ENCODE peak calls at places on chromosomes 13 and 19, in ten cellular contexts. One of them, this sample, is unnamed.

GRCh38 chr13:53249236-53249635 is 220.6 kb downstream of the OLFM4 start:
- DNase-seq in HCT116: no peak
- DNase-seq in ovary: no peak
- DNase-seq in heart left ventricle: no peak
- DNase-seq in breast epithelium: no peak
- DNase-seq in NB4: no peak
- DNase-seq in prostate gland: no peak
- DNase-seq in Peyer's patch: no peak
- DNase-seq in esophagus muscularis mucosa: no peak
- DNase-seq in tibial nerve: no peak
- DNase-seq in this sample: no peak

GRCh38 chr19:16655727-16656126 is 4.2 kb downstream of the SMIM7 start:
- DNase-seq in HCT116: no peak
- DNase-seq in ovary: no peak
- DNase-seq in heart left ventricle: no peak
- DNase-seq in breast epithelium: no peak
- DNase-seq in NB4: no peak
- DNase-seq in prostate gland: no peak
- DNase-seq in Peyer's patch: no peak
- DNase-seq in esophagus muscularis mucosa: no peak
- DNase-seq in tibial nerve: no peak
- DNase-seq in this sample: no peak

GRCh38 chr19:38663156-38663651 is 15.8 kb downstream of the ACTN4 start:
- DNase-seq in HCT116: no peak
- DNase-seq in ovary: no peak
- DNase-seq in heart left ventricle: no peak
- DNase-seq in breast epithelium: no peak
- DNase-seq in NB4: no peak
- DNase-seq in prostate gland: no peak
- DNase-seq in Peyer's patch: no peak
- DNase-seq in esophagus muscularis mucosa: no peak
- DNase-seq in tibial nerve: no peak
- DNase-seq in this sample: no peak

GRCh38 chr13:94169783-94170513 is 309.5 kb downstream of the DCT start:
- DNase-seq in HCT116: no peak
- DNase-seq in ovary: no peak
- DNase-seq in heart left ventricle: peak
- DNase-seq in breast epithelium: peak
- DNase-seq in NB4: no peak
- DNase-seq in prostate gland: peak
- DNase-seq in Peyer's patch: no peak
- DNase-seq in esophagus muscularis mucosa: no peak
- DNase-seq in tibial nerve: no peak
- DNase-seq in this sample: no peak

GRCh38 chr13:101985321-101985720 is 416.5 kb downstream of the FGF14 start:
- DNase-seq in HCT116: no peak
- DNase-seq in ovary: no peak
- DNase-seq in heart left ventricle: no peak
- DNase-seq in breast epithelium: no peak
- DNase-seq in NB4: no peak
- DNase-seq in prostate gland: no peak
- DNase-seq in Peyer's patch: no peak
- DNase-seq in esophagus muscularis mucosa: no peak
- DNase-seq in tibial nerve: no peak
- DNase-seq in this sample: no peak

GRCh38 chr13:30429721-30430694 is 7.7 kb downstream of the UBE2L5 start:
- DNase-seq in HCT116: peak
- DNase-seq in ovary: no peak
- DNase-seq in heart left ventricle: no peak
- DNase-seq in breast epithelium: no peak
- DNase-seq in NB4: peak
- DNase-seq in prostate gland: no peak
- DNase-seq in Peyer's patch: no peak
- DNase-seq in esophagus muscularis mucosa: no peak
- DNase-seq in tibial nerve: no peak
- DNase-seq in this sample: no peak

GRCh38 chr19:3479177-3479818 is 1.0 kb downstream of the SMIM24 start:
- DNase-seq in HCT116: peak
- DNase-seq in ovary: no peak
- DNase-seq in heart left ventricle: no peak
- DNase-seq in breast epithelium: no peak
- DNase-seq in NB4: peak
- DNase-seq in prostate gland: no peak
- DNase-seq in Peyer's patch: peak
- DNase-seq in esophagus muscularis mucosa: no peak
- DNase-seq in tibial nerve: no peak
- DNase-seq in this sample: no peak

GRCh38 chr19:49390978-49391304 is 2.9 kb downstream of the KASH5 start:
- DNase-seq in HCT116: no peak
- DNase-seq in ovary: no peak
- DNase-seq in heart left ventricle: no peak
- DNase-seq in breast epithelium: no peak
- DNase-seq in NB4: no peak
- DNase-seq in prostate gland: no peak
- DNase-seq in Peyer's patch: peak
- DNase-seq in esophagus muscularis mucosa: no peak
- DNase-seq in tibial nerve: no peak
- DNase-seq in this sample: no peak

GRCh38 chr13:71417205-71417604 is 449.8 kb downstream of the DACH1 start:
- DNase-seq in HCT116: no peak
- DNase-seq in ovary: no peak
- DNase-seq in heart left ventricle: no peak
- DNase-seq in breast epithelium: no peak
- DNase-seq in NB4: no peak
- DNase-seq in prostate gland: no peak
- DNase-seq in Peyer's patch: no peak
- DNase-seq in esophagus muscularis mucosa: no peak
- DNase-seq in tibial nerve: no peak
- DNase-seq in this sample: no peak

GRCh38 chr13:98875146-98875729 is 102.6 kb downstream of the DOCK9 start:
- DNase-seq in HCT116: no peak
- DNase-seq in ovary: no peak
- DNase-seq in heart left ventricle: no peak
- DNase-seq in breast epithelium: no peak
- DNase-seq in NB4: no peak
- DNase-seq in prostate gland: no peak
- DNase-seq in Peyer's patch: no peak
- DNase-seq in esophagus muscularis mucosa: no peak
- DNase-seq in tibial nerve: no peak
- DNase-seq in this sample: no peak

GRCh38 chr19:45103200-45103624 is 10.2 kb downstream of the PPP1R37 start:
- DNase-seq in HCT116: no peak
- DNase-seq in ovary: no peak
- DNase-seq in heart left ventricle: no peak
- DNase-seq in breast epithelium: no peak
- DNase-seq in NB4: no peak
- DNase-seq in prostate gland: no peak
- DNase-seq in Peyer's patch: peak
- DNase-seq in esophagus muscularis mucosa: no peak
- DNase-seq in tibial nerve: no peak
- DNase-seq in this sample: no peak

GRCh38 chr19:19399733-19400438 is 5.6 kb upstream of the GATAD2A start:
- DNase-seq in HCT116: no peak
- DNase-seq in ovary: no peak
- DNase-seq in heart left ventricle: no peak
- DNase-seq in breast epithelium: no peak
- DNase-seq in NB4: no peak
- DNase-seq in prostate gland: no peak
- DNase-seq in Peyer's patch: no peak
- DNase-seq in esophagus muscularis mucosa: no peak
- DNase-seq in tibial nerve: no peak
- DNase-seq in this sample: no peak

GRCh38 chr19:33430674-33431277 is 57.3 kb downstream of the CEBPG start:
- DNase-seq in HCT116: peak
- DNase-seq in ovary: peak
- DNase-seq in heart left ventricle: peak
- DNase-seq in breast epithelium: peak
- DNase-seq in NB4: peak
- DNase-seq in prostate gland: peak
- DNase-seq in Peyer's patch: peak
- DNase-seq in esophagus muscularis mucosa: no peak
- DNase-seq in tibial nerve: peak
- DNase-seq in this sample: peak
- TF ChIP-seq CTCF in HCT116: peak
- TF ChIP-seq CTCF in ovary: peak
- TF ChIP-seq CTCF in heart left ventricle: peak
- TF ChIP-seq CTCF in breast epithelium: peak
- TF ChIP-seq CTCF in NB4: peak
- TF ChIP-seq CTCF in prostate gland: peak
- TF ChIP-seq CTCF in Peyer's patch: peak
- TF ChIP-seq CTCF in esophagus muscularis mucosa: peak
- TF ChIP-seq CTCF in tibial nerve: peak
- TF ChIP-seq CTCF in this sample: no peak

GRCh38 chr13:88937381-88937780 is 1266.2 kb downstream of the SLITRK5 start:
- DNase-seq in HCT116: no peak
- DNase-seq in ovary: no peak
- DNase-seq in heart left ventricle: no peak
- DNase-seq in breast epithelium: no peak
- DNase-seq in NB4: no peak
- DNase-seq in prostate gland: no peak
- DNase-seq in Peyer's patch: no peak
- DNase-seq in esophagus muscularis mucosa: no peak
- DNase-seq in tibial nerve: no peak
- DNase-seq in this sample: no peak

GRCh38 chr13:88926890-88927502 is 1255.8 kb downstream of the SLITRK5 start:
- DNase-seq in HCT116: no peak
- DNase-seq in ovary: no peak
- DNase-seq in heart left ventricle: no peak
- DNase-seq in breast epithelium: no peak
- DNase-seq in NB4: no peak
- DNase-seq in prostate gland: no peak
- DNase-seq in Peyer's patch: no peak
- DNase-seq in esophagus muscularis mucosa: no peak
- DNase-seq in tibial nerve: no peak
- DNase-seq in this sample: peak

DNA sequence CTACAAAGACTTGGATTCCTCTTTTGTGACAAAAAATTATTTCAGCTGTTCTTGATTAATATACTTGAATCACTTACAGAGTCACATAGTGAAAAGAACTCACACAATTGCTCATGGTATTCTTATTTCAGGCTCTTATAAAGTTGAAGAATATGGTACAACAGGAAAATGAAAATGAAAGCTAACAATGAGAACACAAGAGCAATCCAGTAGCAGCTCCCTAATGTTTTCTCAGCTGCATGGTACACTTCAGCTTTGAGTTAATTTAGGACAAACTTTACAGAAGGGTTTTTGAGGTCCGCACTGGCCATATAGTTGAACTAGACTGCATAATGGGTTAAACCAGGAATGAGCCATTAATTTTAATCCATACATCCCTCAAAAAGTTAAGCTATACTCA is 1261.8 kb downstream of the SLITRK5 start:
- DNase-seq in HCT116: no peak
- DNase-seq in ovary: no peak
- DNase-seq in heart left ventricle: no peak
- DNase-seq in breast epithelium: no peak
- DNase-seq in NB4: no peak
- DNase-seq in prostate gland: no peak
- DNase-seq in Peyer's patch: no peak
- DNase-seq in esophagus muscularis mucosa: no peak
- DNase-seq in tibial nerve: no peak
- DNase-seq in this sample: no peak
- H3K4me3 ChIP-seq in HCT116: no peak
- H3K4me3 ChIP-seq in ovary: no peak
- H3K4me3 ChIP-seq in heart left ventricle: no peak
- H3K4me3 ChIP-seq in breast epithelium: no peak
- H3K4me3 ChIP-seq in NB4: no peak
- H3K4me3 ChIP-seq in prostate gland: no peak
- H3K4me3 ChIP-seq in Peyer's patch: no peak
- H3K4me3 ChIP-seq in esophagus muscularis mucosa: no peak
- H3K4me3 ChIP-seq in tibial nerve: no peak
- H3K4me3 ChIP-seq in this sample: no peak

GRCh38 chr13:109857803-109858202 is 71.4 kb upstream of the IRS2 start:
- DNase-seq in HCT116: no peak
- DNase-seq in ovary: no peak
- DNase-seq in heart left ventricle: no peak
- DNase-seq in breast epithelium: no peak
- DNase-seq in NB4: no peak
- DNase-seq in prostate gland: no peak
- DNase-seq in Peyer's patch: no peak
- DNase-seq in esophagus muscularis mucosa: peak
- DNase-seq in tibial nerve: no peak
- DNase-seq in this sample: no peak

GRCh38 chr13:109859898-109860297 is 73.5 kb upstream of the IRS2 start:
- DNase-seq in HCT116: no peak
- DNase-seq in ovary: no peak
- DNase-seq in heart left ventricle: no peak
- DNase-seq in breast epithelium: no peak
- DNase-seq in NB4: no peak
- DNase-seq in prostate gland: no peak
- DNase-seq in Peyer's patch: no peak
- DNase-seq in esophagus muscularis mucosa: peak
- DNase-seq in tibial nerve: no peak
- DNase-seq in this sample: no peak

GRCh38 chr13:109857325-109857724 is 70.9 kb upstream of the IRS2 start:
- DNase-seq in HCT116: no peak
- DNase-seq in ovary: no peak
- DNase-seq in heart left ventricle: no peak
- DNase-seq in breast epithelium: no peak
- DNase-seq in NB4: no peak
- DNase-seq in prostate gland: no peak
- DNase-seq in Peyer's patch: no peak
- DNase-seq in esophagus muscularis mucosa: peak
- DNase-seq in tibial nerve: no peak
- DNase-seq in this sample: no peak

GRCh38 chr13:109858319-109858718 is 71.9 kb upstream of the IRS2 start:
- DNase-seq in HCT116: peak
- DNase-seq in ovary: no peak
- DNase-seq in heart left ventricle: no peak
- DNase-seq in breast epithelium: no peak
- DNase-seq in NB4: no peak
- DNase-seq in prostate gland: no peak
- DNase-seq in Peyer's patch: no peak
- DNase-seq in esophagus muscularis mucosa: peak
- DNase-seq in tibial nerve: no peak
- DNase-seq in this sample: no peak

GRCh38 chr13:109859216-109859835 is 72.9 kb upstream of the IRS2 start:
- DNase-seq in HCT116: no peak
- DNase-seq in ovary: no peak
- DNase-seq in heart left ventricle: no peak
- DNase-seq in breast epithelium: no peak
- DNase-seq in NB4: no peak
- DNase-seq in prostate gland: no peak
- DNase-seq in Peyer's patch: no peak
- DNase-seq in esophagus muscularis mucosa: peak
- DNase-seq in tibial nerve: no peak
- DNase-seq in this sample: no peak
- TF ChIP-seq POLR2A in HCT116: no peak
- TF ChIP-seq POLR2A in ovary: no peak
- TF ChIP-seq POLR2A in heart left ventricle: no peak
- TF ChIP-seq POLR2A in breast epithelium: no peak
- TF ChIP-seq POLR2A in NB4: no peak
- TF ChIP-seq POLR2A in prostate gland: no peak
- TF ChIP-seq POLR2A in Peyer's patch: no peak
- TF ChIP-seq POLR2A in esophagus muscularis mucosa: no peak
- TF ChIP-seq POLR2A in tibial nerve: no peak
- TF ChIP-seq POLR2A in this sample: no peak

DNA sequence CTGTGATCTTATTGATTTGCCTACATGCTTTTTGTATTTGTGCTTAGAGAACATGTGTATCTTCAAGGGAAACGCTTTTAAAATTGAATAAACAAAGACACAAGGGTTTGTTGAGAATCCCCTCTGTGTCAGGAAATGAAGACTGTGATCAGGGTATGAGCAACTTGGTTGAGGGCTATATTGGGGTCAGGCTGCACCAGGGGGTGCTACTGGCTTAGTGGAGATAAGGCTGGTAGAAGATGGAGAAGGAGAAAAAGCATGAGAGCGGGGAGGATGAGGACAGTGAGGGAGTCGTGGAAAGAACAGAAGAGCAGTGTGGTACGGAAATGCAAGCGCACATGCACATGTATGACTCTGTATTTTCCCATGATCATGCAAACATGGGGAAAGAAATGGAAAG is 201.6 kb downstream of the MTUS2 start:
- DNase-seq in HCT116: no peak
- DNase-seq in ovary: no peak
- DNase-seq in heart left ventricle: no peak
- DNase-seq in breast epithelium: no peak
- DNase-seq in NB4: no peak
- DNase-seq in prostate gland: no peak
- DNase-seq in Peyer's patch: no peak
- DNase-seq in esophagus muscularis mucosa: no peak
- DNase-seq in tibial nerve: no peak
- DNase-seq in this sample: no peak
- TF ChIP-seq CTCF in HCT116: no peak
- TF ChIP-seq CTCF in ovary: no peak
- TF ChIP-seq CTCF in heart left ventricle: no peak
- TF ChIP-seq CTCF in breast epithelium: no peak
- TF ChIP-seq CTCF in NB4: no peak
- TF ChIP-seq CTCF in prostate gland: no peak
- TF ChIP-seq CTCF in Peyer's patch: no peak
- TF ChIP-seq CTCF in esophagus muscularis mucosa: no peak
- TF ChIP-seq CTCF in tibial nerve: no peak
- TF ChIP-seq CTCF in this sample: no peak